ENCODE peak calls at places on chromosomes 7 and 10, in five cellular contexts. D, G, K, V and O are unnamed samples.

GRCh38 chr10:104642311-104643022 is 1.4 kb downstream of the SORCS3 start:
- DNase-seq in D (no peak), G (no peak), K (peak; percentile 9), V (peak; percentile 19), O (no peak)

GRCh38 chr10:61628875-61629513 is 33.7 kb upstream of the CABCOCO1 start:
- DNase-seq in D (no peak), G (peak; percentile 74), K (peak; percentile 95), V (peak; percentile 97), O (no peak)

GRCh38 chr7:11206131-11206921 is 232.7 kb downstream of the PHF14 start:
- DNase-seq in D (no peak), G (no peak), K (no peak), V (no peak), O (no peak)

GRCh38 chr10:113689574-113689973 is 9.9 kb downstream of the CASP7 start:
- DNase-seq in D (no peak), G (no peak), K (no peak), V (no peak), O (no peak)

GRCh38 chr10:119724630-119725549 is 960 bp upstream of the INPP5F start:
- DNase-seq in D (peak; percentile 56), G (no peak), K (peak; percentile 17), V (peak; percentile 49), O (no peak)

GRCh38 chr10:119652361-119652760 is 1.2 kb downstream of the BAG3 start:
- DNase-seq in D (peak; percentile 46), G (no peak), K (peak; percentile 69), V (peak; percentile 70), O (peak; percentile 40)

GRCh38 chr10:82827901-82828300 is 952.9 kb downstream of the NRG3 start:
- DNase-seq in D (no peak), G (no peak), K (no peak), V (no peak), O (no peak)

GRCh38 chr7:47816647-47817046 is 131.6 kb downstream of the PKD1L1 start:
- DNase-seq in D (no peak), G (no peak), K (no peak), V (peak; percentile 83), O (no peak)

GRCh38 chr7:25180592-25180923 is 47.7 kb downstream of the NPVF start:
- DNase-seq in D (no peak), G (no peak), K (no peak), V (no peak), O (no peak)

GRCh38 chr10:132136097-132136521 is 50.6 kb upstream of the DPYSL4 start:
- DNase-seq in D (no peak), G (no peak), K (no peak), V (no peak), O (no peak)

GRCh38 chr7:94676431-94676830 is 20.5 kb upstream of the SGCE start:
- DNase-seq in D (no peak), G (no peak), K (no peak), V (no peak), O (no peak)

GRCh38 chr10:109706157-109706556 is 217.2 kb downstream of the XPNPEP1 start:
- DNase-seq in D (no peak), G (no peak), K (no peak), V (no peak), O (no peak)
- H3K4me3 ChIP-seq in D (no peak overlapping the region), G (no peak overlapping the region), K (no peak overlapping the region), V (no peak overlapping the region), O (no peak overlapping the region)

GRCh38 chr10:110330675-110331074 is 26.0 kb upstream of the SMNDC1 start:
- DNase-seq in D (no peak), G (no peak), K (no peak), V (no peak), O (no peak)

GRCh38 chr10:110326351-110327032 is 21.8 kb upstream of the SMNDC1 start:
- DNase-seq in D (no peak), G (no peak), K (no peak), V (peak; percentile 94), O (no peak)

GRCh38 chr10:110324201-110324804 is 19.6 kb upstream of the SMNDC1 start:
- DNase-seq in D (no peak), G (no peak), K (no peak), V (peak; percentile 61), O (no peak)

GRCh38 chr10:110324805-110325280 is 20.1 kb upstream of the SMNDC1 start:
- DNase-seq in D (no peak), G (no peak), K (no peak), V (no peak), O (no peak)

GRCh38 chr10:110327262-110327914 is 22.7 kb upstream of the SMNDC1 start:
- DNase-seq in D (no peak), G (no peak), K (no peak), V (peak; percentile 55), O (no peak)
- H3K4me3 ChIP-seq in D (no peak overlapping the region), G (no peak overlapping the region), K (no peak overlapping the region), V (no peak overlapping the region), O (no peak overlapping the region)

DNA sequence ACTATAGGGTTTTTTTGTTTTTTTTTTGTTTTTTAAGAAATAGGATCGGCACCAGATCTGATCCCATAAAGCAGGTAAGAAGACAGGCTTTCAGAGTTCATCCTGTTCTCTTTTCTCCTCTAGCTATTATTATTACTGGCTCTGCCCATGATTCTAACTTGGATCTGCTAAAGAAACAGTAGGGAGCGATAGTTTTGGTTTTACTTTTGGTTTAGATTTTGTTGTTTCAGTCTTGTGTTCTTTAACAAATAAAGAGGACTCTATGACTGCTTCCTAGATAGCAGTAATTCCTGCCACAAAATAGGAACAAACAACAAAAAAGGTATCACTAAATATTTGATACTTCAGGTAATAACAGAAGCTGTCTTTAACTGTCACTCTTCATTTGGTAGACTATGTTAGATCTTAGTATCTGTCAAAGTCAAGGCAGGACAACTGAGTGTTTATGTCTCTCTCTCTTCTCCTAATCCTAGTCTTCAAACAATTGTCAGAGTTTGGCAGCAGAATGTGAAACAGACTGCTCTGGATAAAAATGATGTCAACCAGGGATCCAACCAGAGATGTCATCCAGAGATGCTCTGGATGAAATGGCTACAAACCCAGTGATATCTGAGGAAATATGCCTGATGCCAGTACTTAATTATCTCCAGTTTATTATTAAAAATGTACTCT is 99.8 kb downstream of the KMT2C start:
- DNase-seq in D (no peak), G (no peak), K (no peak), V (no peak), O (no peak)
- H3K4me3 ChIP-seq in D (peak overlapping the region; percentile 41), G (no peak overlapping the region), K (no peak overlapping the region), V (no peak overlapping the region), O (no peak overlapping the region)

DNA sequence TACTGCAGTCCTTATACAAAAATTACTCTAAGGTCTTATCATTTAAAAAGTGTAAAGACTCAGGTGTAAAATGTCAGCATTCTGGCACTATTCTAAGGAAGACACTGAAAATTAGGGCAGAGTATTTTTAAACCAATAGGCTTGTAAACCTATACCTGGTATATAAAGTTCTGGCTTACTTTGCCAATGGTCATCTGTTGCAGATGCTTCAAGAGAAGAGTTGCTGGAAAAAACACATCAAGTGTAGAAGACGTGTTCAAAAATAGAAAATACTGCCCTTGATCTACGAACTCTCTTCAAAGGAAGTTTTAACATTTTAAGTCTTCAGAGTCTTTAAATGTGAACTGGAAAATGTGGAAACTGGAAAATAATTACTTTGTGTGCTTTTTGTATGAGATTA is 23.9 kb downstream of the NT5C3A start:
- DNase-seq in D (no peak), G (no peak), K (no peak), V (no peak), O (no peak)
- H3K4me3 ChIP-seq in D (peak overlapping the region; percentile 69), G (no peak overlapping the region), K (no peak overlapping the region), V (peak overlapping the region; percentile 71), O (no peak overlapping the region)

GRCh38 chr10:6068422-6068821 is 6.3 kb upstream of the IL2RA start:
- DNase-seq in D (peak; percentile 90), G (no peak), K (no peak), V (no peak), O (no peak)

GRCh38 chr10:6065845-6066244 is 3.7 kb upstream of the IL2RA start:
- DNase-seq in D (no peak), G (no peak), K (peak; percentile 85), V (no peak), O (no peak)

GRCh38 chr10:6067457-6067856 is 5.3 kb upstream of the IL2RA start:
- DNase-seq in D (no peak), G (no peak), K (no peak), V (no peak), O (no peak)

GRCh38 chr10:6069101-6069931 is 7.1 kb upstream of the IL2RA start:
- DNase-seq in D (peak; percentile 92), G (no peak), K (no peak), V (peak; percentile 29), O (no peak)

GRCh38 chr10:6068006-6068405 is 5.8 kb upstream of the IL2RA start:
- DNase-seq in D (no peak), G (no peak), K (no peak), V (no peak), O (no peak)
- H3K4me3 ChIP-seq in D (peak overlapping the region; percentile 47), G (no peak overlapping the region), K (no peak overlapping the region), V (no peak overlapping the region), O (no peak overlapping the region)